ENCODE peak calls at places on chromosomes 6 and 20, in ten cellular contexts. W is GM12878, A is tibial nerve, R is spleen, M is uterus, T is sigmoid colon, Z is heart left ventricle, K is Peyer's patch, Q is A549, Y is testis. U is an unnamed sample. For H3K9me3, the result is how much of the 10 kb centered on the place peaks cover.

GRCh38 chr20:5000263-5001173 is 792 bp downstream of the SLC23A2 start:
- DNase-seq in A (peak), K (peak), R (peak), Y (peak), M (peak), Q (no peak), T (peak), Z (peak), W (no peak), U (peak)

GRCh38 chr6:135498178-135498841 is 770 bp upstream of the AHI1 start:
- DNase-seq in A (peak), Y (peak), Q (peak), R (no peak), W (no peak), Z (peak), K (peak), M (peak), T (peak), U (peak)

GRCh38 chr6:39361657-39362486 is 39.4 kb upstream of the KCNK16 start:
- DNase-seq in Q (peak), Z (peak), M (peak), K (peak), R (peak), T (peak), W (no peak), Y (peak), A (peak), U (peak)

GRCh38 chr6:158303210-158303731 is 9.0 kb upstream of the TULP4 start:
- DNase-seq in Q (no peak), R (no peak), M (no peak), A (no peak), Y (no peak), K (peak), T (no peak), Z (no peak), W (no peak), U (no peak)

GRCh38 chr6:134515976-134516375 is 198.1 kb upstream of the SGK1 start:
- DNase-seq in Y (no peak), M (no peak), T (no peak), K (no peak), Q (no peak), R (no peak), A (no peak), Z (no peak), W (no peak), U (no peak)

GRCh38 chr6:157614026-157614484 is 209.0 kb upstream of the SNX9 start:
- DNase-seq in M (no peak), W (no peak), Q (no peak), A (no peak), K (peak), Y (no peak), T (no peak), Z (no peak), R (no peak), U (no peak)

GRCh38 chr6:133609404-133610270 is 279.3 kb upstream of the TCF21 start:
- DNase-seq in A (no peak), R (no peak), Z (no peak), Q (peak), W (no peak), K (peak), Y (no peak), M (no peak), T (no peak), U (no peak)

GRCh38 chr20:487655-488054 is 25.3 kb upstream of the TBC1D20 start:
- DNase-seq in Y (no peak), Q (no peak), R (no peak), M (no peak), W (no peak), K (no peak), A (no peak), T (no peak), Z (no peak), U (no peak)

GRCh38 chr6:132830236-132830799 is 15.9 kb downstream of the RPS12 start:
- DNase-seq in K (no peak), W (no peak), Z (no peak), Y (no peak), R (no peak), A (no peak), Q (peak), M (no peak), T (no peak), U (no peak)

GRCh38 chr20:2751347-2751867 is 49.0 kb downstream of the CPXM1 start:
- DNase-seq in Q (peak), T (peak), Z (no peak), W (no peak), M (no peak), K (peak), Y (no peak), A (no peak), R (peak), U (no peak)

GRCh38 chr20:2750343-2751251 is 49.8 kb downstream of the CPXM1 start:
- DNase-seq in K (peak), Z (peak), Q (peak), A (peak), R (peak), M (peak), W (no peak), Y (peak), T (peak), U (peak)

GRCh38 chr20:2752631-2753455 is 47.6 kb downstream of the CPXM1 start:
- DNase-seq in Q (peak), Z (peak), Y (peak), W (no peak), R (peak), M (peak), K (peak), T (peak), A (no peak), U (peak)

GRCh38 chr20:2753456-2754040 is 46.9 kb downstream of the CPXM1 start:
- DNase-seq in Y (no peak), T (peak), K (peak), Q (no peak), R (peak), W (no peak), A (no peak), M (no peak), Z (no peak), U (no peak)

DNA sequence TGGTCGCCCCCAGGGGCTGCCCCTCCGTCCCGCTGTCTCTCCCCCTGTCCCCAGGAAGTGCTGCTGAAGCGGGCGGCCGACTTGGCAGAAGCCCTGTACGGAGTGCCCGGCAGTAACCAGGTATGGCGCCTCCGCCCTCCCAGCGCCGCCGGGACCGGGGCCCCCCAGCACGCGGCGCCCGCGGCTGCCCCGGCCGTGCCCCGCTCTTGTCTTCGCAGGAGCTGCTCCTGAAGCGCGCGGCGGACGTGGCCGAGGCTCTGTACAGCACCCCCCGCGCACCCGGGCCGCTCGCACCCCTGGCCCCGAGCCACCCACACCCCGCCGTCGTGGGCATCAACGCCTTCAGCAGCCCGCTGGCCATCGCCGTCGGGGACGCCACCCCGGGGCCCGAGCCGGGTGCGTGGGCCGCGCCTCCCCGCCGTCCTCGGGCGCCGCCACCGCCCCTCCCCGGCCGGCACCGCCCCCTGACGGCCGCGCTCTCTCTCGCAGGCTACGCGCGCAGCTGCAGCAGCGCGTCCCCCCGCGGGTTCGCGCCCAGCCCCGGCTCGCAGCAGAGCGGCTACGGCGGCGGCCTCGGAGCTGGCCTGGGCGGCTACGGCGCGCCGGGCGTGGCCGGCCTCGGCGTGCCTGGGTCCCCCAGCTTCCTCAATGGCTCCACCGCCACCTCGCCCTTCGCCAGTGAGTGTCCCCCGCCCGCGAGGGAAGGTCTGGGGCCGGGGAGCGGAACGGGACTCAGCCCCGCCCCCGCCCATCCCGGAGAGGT is 48.4 kb downstream of the CPXM1 start:
- DNase-seq in A (no peak), Q (peak), R (peak), T (peak), W (no peak), K (peak), M (peak), Y (no peak), Z (no peak), U (peak)
- TF ChIP-seq POLR2A in A (no peak), Q (no peak), R (no peak), T (no peak), W (no peak), K (no peak), M (peak), Y (no peak), Z (no peak), U (no peak)

GRCh38 chr20:48644286-48644828 is 183.4 kb downstream of the PREX1 start:
- DNase-seq in Y (no peak), T (no peak), R (peak), Z (no peak), Q (no peak), W (no peak), A (no peak), K (no peak), M (no peak), U (no peak)
- H3K4me3 ChIP-seq in Y (no peak), T (no peak), R (no peak), Z (no peak), Q (no peak), W (no peak), A (no peak), K (no peak), M (no peak), U (no peak)

GRCh38 chr20:42361402-42361801 is 743.2 kb upstream of the CHD6 start:
- DNase-seq in W (no peak), K (no peak), M (no peak), T (no peak), A (no peak), R (no peak), Z (no peak), Q (no peak), Y (no peak), U (no peak)

GRCh38 chr20:42364446-42364845 is 746.3 kb upstream of the CHD6 start:
- DNase-seq in T (no peak), R (no peak), Z (no peak), K (no peak), M (no peak), A (no peak), Q (no peak), W (no peak), Y (no peak), U (no peak)

GRCh38 chr20:42359617-42360016 is 741.4 kb upstream of the CHD6 start:
- DNase-seq in Q (no peak), A (no peak), Y (no peak), T (no peak), M (no peak), R (no peak), Z (no peak), W (no peak), K (no peak), U (peak)
- H3K9me3 ChIP-seq in Q (under half), A (under half), Y (under half), T (under half), M (under half), R (under half), Z (under half), W (under half), K (under half), U (under half)

GRCh38 chr6:87333591-87334181 is 4.6 kb upstream of the GJB7 start:
- DNase-seq in T (no peak), W (no peak), A (no peak), K (no peak), Y (no peak), M (no peak), Q (no peak), R (no peak), Z (no peak), U (no peak)
- TF ChIP-seq POLR2A in T (no peak), W (no peak), A (no peak), K (no peak), Y (no peak), M (no peak), Q (no peak), R (no peak), Z (no peak), U (no peak)

GRCh38 chr20:63011798-63012197 is 5.0 kb upstream of the BHLHE23 start:
- DNase-seq in T (no peak), R (no peak), K (no peak), M (no peak), Q (no peak), A (no peak), Y (no peak), Z (no peak), W (peak), U (no peak)
- H3K4me3 ChIP-seq in T (no peak), R (no peak), K (no peak), M (no peak), Q (no peak), A (no peak), Y (no peak), Z (no peak), W (peak), U (no peak)

GRCh38 chr6:159996626-159997497 is 28.0 kb downstream of the IGF2R start:
- DNase-seq in R (peak), T (no peak), K (no peak), M (no peak), Q (no peak), A (no peak), Z (no peak), W (no peak), Y (no peak), U (peak)
- H3K9me3 ChIP-seq in R (under half), T (under half), K (under half), M (under half), Q (under half), A (under half), Z (under half), W (under half), Y (under half), U (under half)

U was measured in upper lobe of left lung.